ENCODE peak calls at places on chromosomes 13 and 19, in six cellular contexts. W is mammary epithelial cell, M is tibial nerve, S is gastrocnemius medialis, U is thyroid gland, T is A549. N is an unnamed sample.
A peak's percentile ranks its signal among the peaks of the same experiment; 100 is the strongest.

GRCh38 chr13:46751811-46752635 is 44.9 kb downstream of the ESD start:
- DNase-seq in W (no peak), M (no peak), T (no peak), S (no peak), U (no peak), N (no peak)

GRCh38 chr19:51904331-51905165 is at the start of gene ZNF649:
- DNase-seq in S (peak; percentile 79), U (peak; percentile 78), T (peak; percentile 13), M (peak; percentile 75), W (peak; percentile 85), N (peak; percentile 29)

GRCh38 chr13:28117689-28118377 is 17.5 kb upstream of the FLT3 start:
- DNase-seq in S (peak; percentile 34), U (peak; percentile 61), T (no peak), M (peak; percentile 52), W (no peak), N (no peak)

GRCh38 chr13:46521486-46521885 is 31.5 kb upstream of the LRCH1 start:
- DNase-seq in T (no peak), U (no peak), M (no peak), W (no peak), S (no peak), N (no peak)

GRCh38 chr13:112970552-112971287 is 1.7 kb downstream of the MCF2L start:
- DNase-seq in U (no peak), S (no peak), M (no peak), W (no peak), T (no peak), N (no peak)

GRCh38 chr13:50386527-50387123 is 371.4 kb downstream of the KCNRG start:
- DNase-seq in U (peak; percentile 47), M (peak; percentile 19), S (peak; percentile 39), T (no peak), W (no peak), N (no peak)

GRCh38 chr13:68708336-68708908 is 1399.2 kb upstream of the ATXN8OS start:
- DNase-seq in W (no peak), S (no peak), M (no peak), T (no peak), U (no peak), N (no peak)

GRCh38 chr19:10562609-10563008 is 3.2 kb downstream of the KRI1 start:
- DNase-seq in T (no peak), W (no peak), U (no peak), M (no peak), S (no peak), N (no peak)

GRCh38 chr19:7312816-7313215 is 18.6 kb upstream of the INSR start:
- DNase-seq in T (no peak), U (no peak), M (no peak), S (no peak), W (no peak), N (no peak)

GRCh38 chr19:661427-662196 is 1.4 kb downstream of the RNF126 start:
- DNase-seq in W (peak; percentile 46), M (no peak), S (no peak), U (no peak), T (no peak), N (no peak)

GRCh38 chr13:98706446-98707110 is 45.9 kb downstream of the SLC15A1 start:
- DNase-seq in M (no peak), U (no peak), S (no peak), W (peak; percentile 47), T (peak; percentile 17), N (no peak)

GRCh38 chr19:57789288-57789687 is 19.8 kb downstream of the ZNF586 start:
- DNase-seq in M (no peak), U (no peak), W (no peak), S (no peak), T (no peak), N (no peak)

GRCh38 chr19:45440873-45441654 is 17.3 kb upstream of the ERCC1 start:
- DNase-seq in M (no peak), W (peak; percentile 18), T (no peak), U (no peak), S (no peak), N (no peak)

GRCh38 chr19:10655457-10656312 is 1.5 kb downstream of the ILF3 start:
- DNase-seq in W (peak; percentile 40), U (no peak), T (no peak), M (no peak), S (no peak), N (no peak)

GRCh38 chr19:47848871-47849473 is 10.1 kb upstream of the TPRX2 start:
- DNase-seq in S (no peak), W (no peak), T (peak; percentile 47), U (no peak), M (no peak), N (no peak)

GRCh38 chr13:97866751-97867150 is 86.7 kb upstream of the IPO5 start:
- DNase-seq in S (no peak), W (no peak), T (no peak), U (no peak), M (no peak), N (no peak)

GRCh38 chr19:45597425-45598111 is 4.4 kb downstream of the GPR4 start:
- DNase-seq in U (no peak), S (no peak), M (no peak), T (no peak), W (no peak), N (no peak)

GRCh38 chr13:59625121-59625520 is 538.6 kb downstream of the DIAPH3 start:
- DNase-seq in T (no peak), S (no peak), U (no peak), M (no peak), W (no peak), N (no peak)

GRCh38 chr13:110128546-110128945 is 178.4 kb downstream of the COL4A1 start:
- DNase-seq in U (no peak), S (no peak), T (no peak), M (no peak), W (no peak), N (no peak)

GRCh38 chr13:46949211-46949610 is 52.4 kb upstream of the HTR2A start:
- DNase-seq in S (no peak), U (no peak), W (peak; percentile 64), M (no peak), T (no peak), N (no peak)

GRCh38 chr19:1809663-1810062 is 2.4 kb downstream of the ATP8B3 start:
- DNase-seq in S (no peak), U (no peak), W (no peak), T (no peak), M (no peak), N (no peak)

GRCh38 chr13:56515441-56515840 is 625.3 kb upstream of the PRR20A start:
- DNase-seq in T (no peak), U (no peak), S (no peak), M (no peak), W (peak; percentile 31), N (no peak)

GRCh38 chr19:41085748-41086415 is 2.4 kb upstream of the CYP2A13 start:
- DNase-seq in T (no peak), W (no peak), U (no peak), M (no peak), S (no peak), N (no peak)

GRCh38 chr19:6472713-6473112 is 8.6 kb downstream of the CRB3 start:
- DNase-seq in U (no peak), T (no peak), S (no peak), M (no peak), W (no peak), N (no peak)

GRCh38 chr13:94596575-94596971 is 621 bp upstream of the TGDS start:
- DNase-seq in M (no peak), U (peak; percentile 18), W (no peak), S (no peak), T (no peak), N (no peak)

GRCh38 chr19:49411681-49412321 is 11.4 kb downstream of the PTH2 start:
- DNase-seq in U (no peak), W (no peak), S (no peak), T (no peak), M (no peak), N (no peak)
- H3K27ac ChIP-seq in U (no peak overlapping the region), W (no peak overlapping the region), S (no peak overlapping the region), T (no peak overlapping the region), M (no peak overlapping the region), N (no peak overlapping the region)

GRCh38 chr13:106500450-106500849 is 35.0 kb downstream of the EFNB2 start:
- DNase-seq in U (no peak), M (no peak), T (no peak), W (peak; percentile 60), S (no peak), N (no peak)
- H3K4me1 ChIP-seq in U (peaks cover 6% of the 10 kb centered on the region), M (peaks cover 11% of the 10 kb centered on the region), T (no peaks in the 10 kb centered on the region), W (peaks cover 17% of the 10 kb centered on the region), S (peaks cover 69% of the 10 kb centered on the region), N (peaks cover 85% of the 10 kb centered on the region)

GRCh38 chr19:22619371-22619770 is 14.8 kb upstream of the ZNF492 start:
- DNase-seq in T (no peak), S (no peak), W (no peak), U (no peak), M (no peak), N (no peak)

GRCh38 chr19:22619932-22620331 is 14.2 kb upstream of the ZNF492 start:
- DNase-seq in W (no peak), U (no peak), T (no peak), S (no peak), M (no peak), N (no peak)

GRCh38 chr19:22617614-22618325 is 16.4 kb upstream of the ZNF492 start:
- DNase-seq in U (peak; percentile 48), W (no peak), S (no peak), M (no peak), T (no peak), N (no peak)

GRCh38 chr19:22620401-22620800 is 13.7 kb upstream of the ZNF492 start:
- DNase-seq in W (no peak), T (no peak), U (no peak), M (no peak), S (no peak), N (no peak)

DNA sequence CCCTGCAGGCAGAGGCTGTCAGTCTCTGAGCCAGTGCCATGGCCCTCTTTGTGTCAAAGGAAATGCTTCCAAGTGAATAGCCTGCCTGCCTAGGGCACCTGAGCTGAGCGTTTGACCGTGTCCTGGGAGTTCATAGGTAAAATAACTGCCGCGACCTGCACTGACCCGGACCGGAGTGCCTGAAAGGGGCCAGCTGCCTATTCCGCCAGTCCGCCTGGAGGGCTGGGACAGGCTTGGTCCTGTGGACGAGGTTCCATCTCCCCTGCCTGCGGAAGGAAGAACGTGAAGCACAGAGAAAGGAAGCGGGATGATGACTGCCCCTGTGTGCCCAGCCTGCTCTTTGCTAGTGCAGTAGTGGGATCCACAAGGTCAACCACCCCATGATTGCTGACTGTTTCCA is 17.5 kb upstream of the ZNF492 start:
- DNase-seq in M (no peak), T (no peak), W (no peak), S (no peak), U (no peak), N (no peak)
- H3K9me3 ChIP-seq in M (peaks cover 32% of the 10 kb centered on the region), T (peaks cover 12% of the 10 kb centered on the region), W (peaks cover 34% of the 10 kb centered on the region), S (no peaks in the 10 kb centered on the region), U (no peaks in the 10 kb centered on the region), N (no peaks in the 10 kb centered on the region)

DNA sequence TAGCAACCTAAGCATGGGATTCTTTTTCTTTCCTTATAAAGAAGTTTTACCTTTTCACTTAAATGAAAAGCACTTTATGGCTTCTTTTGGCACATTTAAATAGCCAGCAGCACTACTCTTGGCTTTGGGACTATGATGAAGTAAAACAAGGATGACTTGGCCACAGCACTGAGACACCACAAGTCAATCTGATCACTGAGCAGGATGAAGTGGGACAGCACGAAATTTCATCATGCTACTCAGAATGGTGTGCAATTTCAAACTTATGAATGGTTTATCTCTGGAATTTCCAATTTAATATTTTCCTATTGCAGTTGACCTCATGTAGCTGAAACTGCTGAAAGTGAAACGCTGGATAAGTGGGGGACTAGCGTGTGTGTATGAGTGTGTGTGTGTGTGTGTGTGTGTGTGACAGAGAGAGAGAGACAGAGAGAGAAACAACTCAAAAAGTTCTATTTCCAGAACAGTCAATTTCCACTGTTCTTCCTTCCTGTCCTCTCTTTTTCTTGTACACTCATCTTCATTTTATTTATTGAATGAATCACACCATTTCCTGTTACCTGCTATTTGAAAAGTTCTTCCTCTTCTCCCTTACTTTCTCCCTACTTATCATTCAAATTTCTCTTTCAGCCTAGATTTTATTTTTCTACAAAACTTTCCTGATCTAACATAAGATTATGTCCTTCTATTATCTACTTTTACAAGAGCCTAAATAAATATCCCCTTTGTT is 414.2 kb upstream of the MIR17HG start:
- DNase-seq in W (peak; percentile 6), U (no peak), T (no peak), S (no peak), M (no peak), N (no peak)
- H3K27ac ChIP-seq in W (no peak overlapping the region), U (no peak overlapping the region), T (peak overlapping the region; percentile 57), S (no peak overlapping the region), M (no peak overlapping the region), N (no peak overlapping the region)

N was measured in thoracic aorta.